ENCODE peak calls at places on chromosomes 7 and 10, in six cellular contexts. K is HEK293T, B is K562, O is A549, T is HepG2, A is GM12878. E is an unnamed sample.

GRCh38 chr7:139886206-139886605 is 57.1 kb downstream of the TBXAS1 start:
- DNase-seq in K (no peak), B (no peak), O (no peak), T (no peak), A (no peak), E (no peak)

GRCh38 chr7:10210000-10210399 is 763.7 kb upstream of the PHF14 start:
- DNase-seq in K (no peak), B (no peak), O (no peak), T (no peak), A (no peak), E (no peak)

GRCh38 chr10:73848821-73849489 is 25.4 kb downstream of the CAMK2G start:
- DNase-seq in K (peak), B (peak), O (peak), T (peak), A (peak), E (peak)

GRCh38 chr7:140915948-140916555 is 8.7 kb downstream of the BRAF start:
- DNase-seq in K (no peak), B (no peak), O (no peak), T (no peak), A (no peak), E (no peak)

GRCh38 chr10:29680091-29680490 is 45.3 kb upstream of the SVIL start:
- DNase-seq in K (no peak), B (no peak), O (no peak), T (no peak), A (no peak), E (no peak)

GRCh38 chr7:20786779-20787651 is at the start of gene SP8:
- DNase-seq in K (peak), B (peak), O (peak), T (peak), A (no peak), E (peak)

GRCh38 chr10:31697271-31698168 is 231.1 kb downstream of the ARHGAP12 start:
- DNase-seq in K (no peak), B (no peak), O (no peak), T (no peak), A (no peak), E (peak)

GRCh38 chr10:119431768-119432135 is 110.8 kb downstream of the RGS10 start:
- DNase-seq in K (no peak), B (no peak), O (no peak), T (no peak), A (no peak), E (no peak)

GRCh38 chr10:30459283-30459682 is 25.3 kb downstream of the MAP3K8 start:
- DNase-seq in K (no peak), B (no peak), O (no peak), T (no peak), A (no peak), E (no peak)

GRCh38 chr10:100498059-100498458 is 21.6 kb downstream of the SEC31B start:
- DNase-seq in K (no peak), B (no peak), O (no peak), T (no peak), A (no peak), E (no peak)

GRCh38 chr10:60281331-60281730 is 108.3 kb downstream of the ANK3 start:
- DNase-seq in K (no peak), B (no peak), O (no peak), T (no peak), A (no peak), E (peak)

DNA sequence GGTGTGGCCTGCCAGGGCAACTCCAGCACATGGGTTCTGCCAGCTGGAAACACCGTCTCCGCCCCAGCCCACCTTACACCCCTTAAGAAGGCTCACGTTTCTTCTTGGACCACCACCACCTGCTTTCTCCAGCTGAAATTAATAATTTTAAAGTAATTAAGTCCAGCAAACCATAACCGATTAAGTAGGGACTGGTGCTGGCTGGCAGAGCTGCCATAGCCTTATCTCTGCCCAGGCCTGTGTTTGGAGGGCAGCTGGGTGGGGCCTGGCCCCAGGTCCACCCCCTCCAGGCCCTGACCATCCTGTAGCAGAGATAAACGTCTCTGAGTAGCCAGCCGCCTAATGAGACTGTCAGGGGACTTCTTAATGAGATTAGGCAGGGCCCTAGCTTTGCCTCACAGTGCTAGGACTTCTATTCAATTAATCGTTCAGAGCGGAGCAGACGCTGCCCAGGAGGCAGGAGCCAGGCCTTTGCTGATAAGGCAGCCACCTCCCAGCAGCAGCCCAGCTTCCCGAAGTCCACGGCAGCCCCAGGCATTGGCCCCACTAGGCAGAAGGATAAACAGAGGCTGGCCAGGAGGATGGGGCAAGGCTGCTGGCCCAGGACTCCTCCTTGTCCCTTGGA is 20.3 kb downstream of the GRID1 start:
- DNase-seq in K (no peak), B (no peak), O (no peak), T (no peak), A (no peak), E (no peak)
- TF ChIP-seq BHLHE40 in K (no peak), B (no peak), O (no peak), T (no peak), A (no peak), E (no peak)

DNA sequence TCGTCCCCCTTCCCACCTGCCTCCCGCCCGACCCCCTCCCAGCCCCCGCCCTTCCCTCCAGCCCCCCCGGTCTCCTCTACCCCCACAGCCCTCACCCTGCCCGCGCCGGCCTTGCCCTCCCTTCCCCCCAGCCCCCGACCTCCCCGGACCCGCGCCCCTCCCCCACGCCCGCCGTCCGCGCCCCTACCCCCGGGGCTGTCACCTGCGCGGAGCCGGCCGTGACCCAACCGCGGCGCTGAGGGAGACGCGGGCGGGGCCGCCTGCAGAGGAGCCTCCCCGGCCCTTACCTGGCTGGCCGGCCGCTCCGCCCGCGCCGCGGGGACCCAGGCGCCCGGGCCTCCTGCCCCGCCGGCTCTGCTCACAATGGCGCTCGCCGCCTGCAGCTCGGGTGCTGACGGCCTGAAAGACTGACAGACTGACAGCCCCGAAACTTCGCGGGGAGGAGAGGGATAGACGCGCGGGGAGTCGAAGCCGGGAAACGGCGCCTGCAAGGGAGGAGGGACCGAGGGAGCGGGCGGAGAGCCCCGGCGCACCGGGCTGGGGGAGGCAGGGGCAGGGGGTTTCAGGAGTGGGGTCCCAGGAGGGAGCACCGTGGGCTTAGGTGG is 465 bp downstream of the ZNF467 start:
- DNase-seq in K (no peak), B (peak), O (no peak), T (no peak), A (no peak), E (no peak)
- TF ChIP-seq BHLHE40 in K (no peak), B (no peak), O (no peak), T (no peak), A (no peak), E (no peak)

DNA sequence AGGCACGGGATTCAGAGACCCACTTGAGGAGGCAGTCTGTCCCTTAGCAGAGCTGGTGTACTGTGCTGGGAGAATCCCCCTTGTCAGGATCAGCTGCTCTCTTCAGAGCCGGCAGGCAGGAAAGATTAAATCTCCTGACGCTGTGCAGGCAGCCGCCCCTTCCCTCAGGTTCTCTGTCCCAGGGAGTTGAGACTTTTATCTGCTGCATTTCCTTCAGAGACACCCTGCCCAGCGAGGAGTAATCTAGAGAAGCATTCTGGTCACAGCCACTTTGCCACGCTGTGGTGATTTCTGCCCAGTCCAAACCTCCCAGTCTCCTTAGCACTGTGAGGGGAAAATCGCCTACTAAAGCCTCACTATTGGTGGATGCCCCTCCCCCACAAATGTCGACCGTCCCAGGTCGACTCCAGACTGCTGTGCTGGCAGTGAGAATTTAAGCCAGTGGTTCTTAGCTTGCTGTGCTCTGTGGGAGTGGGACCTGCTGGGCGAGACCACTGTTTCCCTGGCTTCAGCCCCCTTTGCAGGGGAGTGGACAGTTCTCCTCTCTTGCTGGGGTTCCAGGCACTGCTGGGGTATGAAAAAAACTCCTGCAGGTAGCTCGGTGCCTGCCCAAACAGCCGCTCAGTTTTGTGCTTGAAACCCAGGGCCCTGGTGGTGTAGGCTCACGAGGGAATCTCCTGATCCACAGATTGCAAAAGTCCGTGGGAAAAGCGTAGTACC is 265.4 kb downstream of the ZWINT start:
- DNase-seq in K (no peak), B (no peak), O (no peak), T (no peak), A (no peak), E (no peak)
- TF ChIP-seq BHLHE40 in K (no peak), B (no peak), O (no peak), T (no peak), A (no peak), E (no peak)

GRCh38 chr7:8418627-8419245 is 14.7 kb upstream of the NXPH1 start:
- DNase-seq in K (peak), B (peak), O (peak), T (peak), A (peak), E (peak)
- TF ChIP-seq BHLHE40 in K (no peak), B (no peak), O (no peak), T (no peak), A (no peak), E (no peak)

DNA sequence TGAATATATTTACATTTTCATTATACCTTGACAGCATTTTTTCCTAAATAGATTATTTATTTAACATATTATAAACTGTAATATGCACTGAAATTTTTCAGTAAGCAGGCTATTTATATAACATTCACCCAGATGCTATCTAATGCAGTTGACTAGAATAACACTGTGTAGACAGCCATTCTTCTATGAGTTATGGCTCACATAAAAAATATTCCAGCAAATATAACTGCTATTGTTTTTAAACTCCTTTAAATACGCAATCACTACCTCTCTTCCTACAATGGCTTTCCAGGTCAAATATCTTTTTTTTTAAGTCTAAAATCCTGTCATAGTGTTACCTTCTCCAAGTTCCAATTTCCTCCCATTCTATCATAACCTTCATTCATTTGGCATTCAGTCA is 21.5 kb downstream of the TPK1 start:
- DNase-seq in K (no peak), B (no peak), O (no peak), T (no peak), A (no peak), E (no peak)
- TF ChIP-seq BHLHE40 in K (no peak), B (no peak), O (no peak), T (no peak), A (no peak), E (no peak)

GRCh38 chr10:88156341-88156740 is 292.9 kb downstream of the PTEN start:
- DNase-seq in K (no peak), B (no peak), O (no peak), T (no peak), A (no peak), E (peak)

GRCh38 chr10:88159127-88159829 is 295.9 kb downstream of the PTEN start:
- DNase-seq in K (no peak), B (no peak), O (no peak), T (no peak), A (no peak), E (no peak)

GRCh38 chr10:88161070-88161469 is 297.6 kb downstream of the PTEN start:
- DNase-seq in K (no peak), B (no peak), O (no peak), T (no peak), A (no peak), E (no peak)

GRCh38 chr10:88158506-88159123 is 295.2 kb downstream of the PTEN start:
- DNase-seq in K (no peak), B (no peak), O (no peak), T (no peak), A (no peak), E (peak)

GRCh38 chr10:88157981-88158465 is 294.6 kb downstream of the PTEN start:
- DNase-seq in K (no peak), B (no peak), O (peak), T (no peak), A (no peak), E (peak)
- TF ChIP-seq BHLHE40 in K (no peak), B (no peak), O (no peak), T (no peak), A (no peak), E (no peak)

GRCh38 chr10:79460687-79461086 is 15.3 kb upstream of the ZCCHC24 start:
- DNase-seq in K (no peak), B (no peak), O (no peak), T (no peak), A (no peak), E (no peak)

GRCh38 chr10:79457256-79457785 is 11.9 kb upstream of the ZCCHC24 start:
- DNase-seq in K (no peak), B (no peak), O (no peak), T (no peak), A (no peak), E (no peak)

GRCh38 chr10:79458483-79458882 is 13.1 kb upstream of the ZCCHC24 start:
- DNase-seq in K (no peak), B (no peak), O (no peak), T (no peak), A (no peak), E (no peak)

GRCh38 chr10:79463578-79464496 is 18.4 kb upstream of the ZCCHC24 start:
- DNase-seq in K (no peak), B (no peak), O (no peak), T (no peak), A (no peak), E (no peak)

GRCh38 chr10:79459243-79459642 is 13.8 kb upstream of the ZCCHC24 start:
- DNase-seq in K (no peak), B (no peak), O (no peak), T (no peak), A (no peak), E (no peak)
- TF ChIP-seq BHLHE40 in K (no peak), B (no peak), O (no peak), T (no peak), A (no peak), E (no peak)

DNA sequence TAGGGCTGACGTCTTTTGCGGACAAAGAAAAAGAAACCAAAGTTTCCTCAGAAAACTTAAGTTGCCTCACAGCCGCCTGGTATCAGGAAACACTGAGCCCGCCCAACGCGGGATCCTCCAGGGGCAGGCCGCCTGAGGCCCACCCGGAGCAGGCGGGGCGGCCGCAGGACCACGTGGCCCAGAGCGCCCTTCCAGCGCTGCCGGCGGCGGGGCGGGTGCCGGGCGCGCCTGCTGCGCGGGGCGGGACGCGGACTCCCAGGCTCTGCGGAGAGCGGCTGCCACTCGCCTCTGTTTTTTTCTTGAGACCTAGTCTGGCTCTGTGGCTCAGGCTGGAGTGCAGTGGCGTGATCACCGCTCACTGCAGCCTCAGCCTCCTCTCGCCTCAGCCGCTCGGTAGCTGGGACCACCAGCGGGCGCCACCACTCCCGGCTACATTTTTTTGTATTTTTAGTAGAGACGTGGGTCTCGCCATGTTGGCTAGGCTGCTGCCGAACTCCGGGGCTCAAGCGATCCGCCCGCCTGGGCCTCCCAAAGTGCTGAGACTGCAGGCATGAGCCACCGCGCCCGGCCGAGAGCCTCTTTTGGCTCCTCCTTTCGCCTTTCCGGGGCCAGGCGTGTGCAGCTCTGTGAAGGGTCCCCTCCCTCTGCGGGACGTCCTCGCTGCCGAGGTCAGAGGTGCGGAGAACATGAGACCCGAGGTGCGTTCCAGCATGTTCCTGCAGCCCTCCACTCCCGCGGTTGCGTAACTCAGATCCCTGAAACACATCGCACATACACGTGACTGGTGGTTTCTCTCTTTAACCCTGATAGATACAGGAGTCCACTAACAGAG is 11.6 kb upstream of the HNRNPF start:
- DNase-seq in K (peak), B (peak), O (peak), T (peak), A (no peak), E (peak)
- TF ChIP-seq BHLHE40 in K (no peak), B (peak), O (no peak), T (peak), A (peak), E (peak)

DNA sequence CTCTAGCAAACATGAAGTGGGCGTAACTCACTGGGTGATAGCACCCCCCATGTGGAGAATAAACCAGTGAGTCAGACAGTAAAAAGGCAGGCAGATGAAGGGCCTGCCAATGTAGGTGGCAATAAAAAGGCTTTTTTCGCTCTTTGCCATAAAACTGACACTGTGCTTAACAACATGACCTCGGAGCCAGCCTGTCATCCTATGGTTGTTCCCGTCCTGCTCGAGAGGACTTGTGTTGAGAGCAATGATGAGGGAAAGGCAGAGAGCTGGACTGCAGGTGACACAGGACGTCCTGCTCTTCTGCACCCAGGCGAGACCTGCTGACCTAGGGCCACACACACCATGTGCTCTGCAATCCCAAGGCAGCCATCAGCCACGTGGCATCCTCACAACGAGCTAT is 307.0 kb downstream of the GLRX3 start:
- DNase-seq in K (no peak), B (no peak), O (no peak), T (no peak), A (no peak), E (no peak)
- TF ChIP-seq BHLHE40 in K (no peak), B (no peak), O (no peak), T (no peak), A (no peak), E (no peak)

GRCh38 chr10:122445469-122445868 is 9.0 kb upstream of the ARMS2 start:
- DNase-seq in K (no peak), B (no peak), O (no peak), T (no peak), A (no peak), E (peak)

GRCh38 chr10:122449153-122449552 is 5.3 kb upstream of the ARMS2 start:
- DNase-seq in K (no peak), B (no peak), O (no peak), T (no peak), A (no peak), E (no peak)

GRCh38 chr10:122445904-122446303 is 8.5 kb upstream of the ARMS2 start:
- DNase-seq in K (no peak), B (no peak), O (no peak), T (no peak), A (no peak), E (no peak)

GRCh38 chr10:122448600-122448999 is 5.9 kb upstream of the ARMS2 start:
- DNase-seq in K (no peak), B (no peak), O (no peak), T (no peak), A (no peak), E (no peak)

DNA sequence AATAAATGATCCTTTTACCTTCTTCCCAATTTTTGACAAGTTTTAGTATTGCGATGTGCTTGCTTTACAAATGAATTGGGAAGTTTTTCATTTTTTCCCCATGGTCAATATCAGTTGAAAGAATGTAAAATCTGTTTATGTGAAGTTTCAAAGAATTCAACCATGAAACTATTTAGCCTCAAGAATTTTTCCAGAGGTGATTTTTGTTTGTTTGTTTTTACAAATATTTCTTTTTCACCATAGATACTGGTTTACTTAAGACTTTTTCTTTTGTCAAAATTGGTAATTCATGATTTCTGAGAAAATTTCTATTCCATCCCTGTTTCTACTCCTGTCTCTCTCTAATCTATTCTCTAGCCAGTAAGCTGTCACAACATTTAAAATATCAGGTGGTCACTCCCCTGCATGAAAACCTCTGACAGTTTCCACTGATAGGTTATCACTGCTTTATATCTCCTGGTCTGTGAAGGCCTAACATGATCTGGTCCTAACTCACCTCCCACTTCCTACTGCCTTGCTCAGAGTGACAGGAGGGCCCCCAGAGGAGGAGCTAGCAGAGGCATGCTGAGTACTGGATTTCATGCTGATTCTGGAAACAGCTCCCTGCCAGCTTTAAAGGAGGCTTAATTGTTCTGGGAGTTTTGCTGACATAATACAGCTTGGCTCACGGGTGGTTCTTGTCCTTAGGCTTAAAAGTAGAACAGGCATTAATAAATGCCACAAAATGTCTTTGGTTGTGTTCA is 7.6 kb upstream of the ARMS2 start:
- DNase-seq in K (peak), B (no peak), O (peak), T (no peak), A (no peak), E (no peak)
- TF ChIP-seq BHLHE40 in K (no peak), B (no peak), O (no peak), T (no peak), A (no peak), E (no peak)